ENCODE peak calls at places on chromosomes 4 and X, in nine cellular contexts. S is H9; R is uterus; H is iris pigment epithelial cell; K is activated CD8-positive, alpha-beta memory T cell treated with anti-CD3 and anti-CD28 coated beads for 1 hour; I is psoas muscle; M is WTC11; O is hypothalamus; C is B cell. U is an unnamed sample.
A peak's percentile ranks its signal among the peaks of the same experiment; 100 is the strongest.

GRCh38 chrX:39907964-39908616 is 189.7 kb downstream of the BCOR start:
- DNase-seq in M (no peak), K (no peak), I (peak; percentile 84), O (no peak), R (peak; percentile 63), C (no peak), H (peak; percentile 84), S (peak; percentile 46), U (no peak)

GRCh38 chrX:37785569-37785968 is 5.7 kb downstream of the CYBB start:
- DNase-seq in K (no peak), R (no peak), H (peak; percentile 15), M (no peak), I (no peak), O (no peak), C (no peak), S (no peak), U (no peak)

GRCh38 chr4:185592845-185593488 is 57.7 kb upstream of the PDLIM3 start:
- DNase-seq in I (no peak), H (peak; percentile 26), S (no peak), K (no peak), R (no peak), M (no peak), C (no peak), O (no peak), U (no peak)

GRCh38 chr4:53015681-53016080 is 153.6 kb downstream of the RASL11B start:
- DNase-seq in H (peak; percentile 75), R (peak; percentile 51), C (no peak), I (no peak), K (no peak), O (no peak), S (peak; percentile 37), M (peak; percentile 44), U (no peak)

GRCh38 chr4:88613417-88613875 is 21.2 kb downstream of the HERC3 start:
- DNase-seq in K (no peak), I (no peak), C (peak; percentile 48), S (no peak), H (no peak), M (no peak), O (no peak), R (no peak), U (no peak)

GRCh38 chr4:156977435-156978160 is 6.0 kb upstream of the PDGFC start:
- DNase-seq in M (no peak), H (peak; percentile 97), O (no peak), K (no peak), C (no peak), I (no peak), S (no peak), R (no peak), U (no peak)

GRCh38 chr4:66575024-66575696 is 904.9 kb upstream of the EPHA5 start:
- DNase-seq in I (no peak), K (no peak), O (no peak), H (peak; percentile 79), C (no peak), S (no peak), M (no peak), R (no peak), U (no peak)

GRCh38 chr4:101584306-101584705 is 206.2 kb upstream of the BANK1 start:
- DNase-seq in C (no peak), I (no peak), O (no peak), R (no peak), H (no peak), S (no peak), M (no peak), K (no peak), U (no peak)

GRCh38 chrX:150625875-150626274 is 57.5 kb downstream of the MTM1 start:
- DNase-seq in H (no peak), R (no peak), M (no peak), S (no peak), K (no peak), O (no peak), C (no peak), I (no peak), U (no peak)

GRCh38 chrX:154719132-154719675 is 31.7 kb downstream of the GAB3 start:
- DNase-seq in K (peak; percentile 32), O (no peak), M (no peak), S (no peak), I (no peak), R (no peak), H (peak; percentile 93), C (no peak), U (no peak)

GRCh38 chrX:30635630-30636029 is 17.6 kb upstream of the GK start:
- DNase-seq in C (no peak), S (no peak), H (no peak), M (no peak), I (no peak), O (no peak), K (no peak), R (no peak), U (no peak)

GRCh38 chr4:3034231-3034630 is 40.1 kb downstream of the HTT-AS start:
- DNase-seq in S (no peak), I (no peak), C (no peak), H (no peak), K (no peak), R (no peak), M (no peak), O (no peak), U (no peak)

GRCh38 chrX:19991350-19991718 is 473 bp upstream of the BCLAF3 start:
- DNase-seq in K (no peak), S (no peak), H (no peak), O (no peak), C (no peak), I (no peak), R (no peak), M (no peak), U (no peak)

GRCh38 chrX:151515233-151515632 is 48.2 kb upstream of the PASD1 start:
- DNase-seq in I (no peak), S (no peak), K (no peak), O (no peak), R (no peak), H (no peak), C (no peak), M (no peak), U (no peak)

GRCh38 chr4:42391981-42392380 is 5.3 kb upstream of the SHISA3 start:
- DNase-seq in C (no peak), S (no peak), K (no peak), H (no peak), R (no peak), I (no peak), O (no peak), M (no peak), U (no peak)

GRCh38 chr4:102404551-102404969 is 59.3 kb upstream of the SLC39A8 start:
- DNase-seq in C (no peak), K (no peak), H (no peak), R (peak; percentile 24), S (no peak), I (no peak), O (no peak), M (no peak), U (no peak)

GRCh38 chrX:76148753-76149152 is 24.1 kb upstream of the PBDC1 start:
- DNase-seq in S (peak; percentile 26), K (peak; percentile 23), I (peak; percentile 64), C (peak; percentile 59), O (no peak), H (peak; percentile 39), M (peak; percentile 15), R (peak; percentile 56), U (no peak)

GRCh38 chr4:24537025-24537424 is 47.3 kb downstream of the DHX15 start:
- DNase-seq in I (no peak), M (no peak), H (no peak), O (no peak), K (no peak), C (no peak), S (no peak), R (no peak), U (no peak)

GRCh38 chrX:10235851-10236250 is 79.1 kb downstream of the CLCN4 start:
- DNase-seq in M (no peak), R (no peak), S (no peak), H (peak; percentile 76), C (no peak), K (no peak), I (no peak), O (no peak), U (no peak)

GRCh38 chr4:73704314-73705055 is 35.9 kb upstream of the CXCL8 start:
- DNase-seq in K (no peak), O (no peak), H (peak; percentile 100), I (peak; percentile 57), C (no peak), R (peak; percentile 83), S (no peak), M (no peak), U (no peak)

GRCh38 chr4:151460434-151460833 is 51.5 kb downstream of the FHIP1A start:
- DNase-seq in I (no peak), C (no peak), H (no peak), K (no peak), S (no peak), R (no peak), O (no peak), M (no peak), U (no peak)

GRCh38 chrX:39556056-39556455 is 541.7 kb downstream of the BCOR start:
- DNase-seq in C (no peak), I (no peak), H (no peak), S (peak; percentile 36), R (no peak), O (no peak), M (no peak), K (no peak), U (no peak)

GRCh38 chr4:13260513-13260912 is 223.6 kb downstream of the RAB28 start:
- DNase-seq in C (no peak), M (no peak), H (no peak), S (no peak), I (no peak), O (no peak), R (no peak), K (no peak), U (no peak)

GRCh38 chr4:83197555-83198235 is 83.2 kb upstream of the PLAC8 start:
- DNase-seq in C (peak; percentile 57), M (no peak), K (no peak), S (no peak), O (no peak), R (no peak), I (no peak), H (no peak), U (no peak)

GRCh38 chr4:94447754-94448411 is 3.9 kb upstream of the PDLIM5 start:
- DNase-seq in M (no peak), I (no peak), O (no peak), R (no peak), S (no peak), K (no peak), H (no peak), C (no peak), U (no peak)

GRCh38 chr4:148310756-148311155 is 131.5 kb downstream of the NR3C2 start:
- DNase-seq in R (no peak), C (no peak), M (no peak), I (no peak), O (no peak), K (no peak), H (no peak), S (no peak), U (no peak)

GRCh38 chr4:107747748-107748486 is 27.9 kb upstream of the PAPSS1 start:
- DNase-seq in I (no peak), H (no peak), S (no peak), O (no peak), M (no peak), R (no peak), C (no peak), K (no peak), U (no peak)

GRCh38 chrX:147476008-147476407 is 435.7 kb upstream of the FMR1 start:
- DNase-seq in C (no peak), S (no peak), O (no peak), K (no peak), M (no peak), R (no peak), H (peak; percentile 3), I (no peak), U (no peak)

GRCh38 chrX:13022926-13023325 is 21.5 kb downstream of the FAM9C start:
- DNase-seq in O (no peak), M (no peak), H (no peak), C (no peak), I (no peak), R (no peak), K (no peak), S (no peak), U (no peak)

GRCh38 chr4:87555751-87556619 is 26.8 kb upstream of the SPARCL1 start:
- DNase-seq in I (no peak), M (no peak), O (no peak), C (no peak), K (no peak), S (no peak), R (no peak), H (peak; percentile 78), U (no peak)

GRCh38 chr4:110851989-110852388 is 229.1 kb upstream of the PITX2 start:
- DNase-seq in K (no peak), R (no peak), H (no peak), M (no peak), S (no peak), O (no peak), I (no peak), C (no peak), U (no peak)